ENCODE peak calls at places on chromosomes 13 and 19, in six cellular contexts. I is tibial nerve, M is H1, E is esophagus muscularis mucosa, F is upper lobe of left lung, D is stomach. A is an unnamed sample.

GRCh38 chr13:21676611-21677021 is 5.7 kb downstream of the FGF9 start:
- DNase-seq in I (no peak), M (no peak), E (no peak), F (peak), D (peak), A (no peak)

GRCh38 chr19:34837262-34837661 is 64.2 kb upstream of the ZNF599 start:
- DNase-seq in I (no peak), M (no peak), E (no peak), F (no peak), D (peak), A (peak)

GRCh38 chr19:33502991-33503790 is 18.4 kb downstream of the PEPD start:
- DNase-seq in I (no peak), M (no peak), E (no peak), F (no peak), D (no peak), A (no peak)

GRCh38 chr13:95530178-95530577 is 22.3 kb upstream of the CLDN10 start:
- DNase-seq in I (no peak), M (no peak), E (no peak), F (peak), D (no peak), A (no peak)

GRCh38 chr13:21674271-21675009 is 3.6 kb downstream of the FGF9 start:
- DNase-seq in I (no peak), M (no peak), E (peak), F (no peak), D (no peak), A (no peak)

GRCh38 chr19:9836021-9836420 is 903 bp downstream of the PIN1 start:
- DNase-seq in I (no peak), M (no peak), E (no peak), F (no peak), D (no peak), A (no peak)

GRCh38 chr13:66612983-66613382 is 617.2 kb downstream of the PCDH9 start:
- DNase-seq in I (no peak), M (no peak), E (no peak), F (no peak), D (no peak), A (no peak)

GRCh38 chr19:58584498-58585441 is 11.6 kb upstream of the MZF1 start:
- DNase-seq in I (no peak), M (no peak), E (no peak), F (no peak), D (no peak), A (peak)

GRCh38 chr19:12913011-12913561 is 6.0 kb downstream of the SYCE2 start:
- DNase-seq in I (peak), M (no peak), E (peak), F (peak), D (peak), A (peak)

GRCh38 chr13:79459906-79460305 is 21.0 kb upstream of the NDFIP2 start:
- DNase-seq in I (no peak), M (no peak), E (no peak), F (no peak), D (no peak), A (no peak)

GRCh38 chr19:17184381-17184841 is 30.7 kb upstream of the USE1 start:
- DNase-seq in I (no peak), M (no peak), E (no peak), F (peak), D (no peak), A (no peak)

GRCh38 chr19:15587663-15588062 is 27.4 kb upstream of the CYP4F8 start:
- DNase-seq in I (peak), M (no peak), E (no peak), F (peak), D (peak), A (no peak)

GRCh38 chr19:53432088-53432661 is 391 bp downstream of the ZNF761 start:
- DNase-seq in I (no peak), M (no peak), E (no peak), F (peak), D (peak), A (peak)

GRCh38 chr13:44903596-44903995 is 85.7 kb downstream of the NUFIP1 start:
- DNase-seq in I (peak), M (no peak), E (peak), F (peak), D (peak), A (peak)

GRCh38 chr13:36282818-36283432 is 14.7 kb downstream of the CCDC169 start:
- DNase-seq in I (no peak), M (no peak), E (no peak), F (no peak), D (no peak), A (no peak)

GRCh38 chr13:29402168-29402621 is 193.3 kb downstream of the SLC7A1 start:
- DNase-seq in I (no peak), M (no peak), E (no peak), F (no peak), D (no peak), A (peak)

GRCh38 chr13:43662976-43663375 is 123.8 kb downstream of the ENOX1 start:
- DNase-seq in I (no peak), M (no peak), E (no peak), F (no peak), D (no peak), A (no peak)

GRCh38 chr13:43664700-43665191 is 122.0 kb downstream of the ENOX1 start:
- DNase-seq in I (no peak), M (no peak), E (no peak), F (no peak), D (peak), A (peak)

GRCh38 chr13:43663474-43664090 is 123.2 kb downstream of the ENOX1 start:
- DNase-seq in I (no peak), M (no peak), E (no peak), F (no peak), D (no peak), A (no peak)

GRCh38 chr13:43666403-43666802 is 120.4 kb downstream of the ENOX1 start:
- DNase-seq in I (no peak), M (no peak), E (no peak), F (no peak), D (no peak), A (no peak)

GRCh38 chr13:43665388-43665787 is 121.4 kb downstream of the ENOX1 start:
- DNase-seq in I (no peak), M (no peak), E (no peak), F (no peak), D (no peak), A (no peak)
- TF ChIP-seq EP300 in I (no peak), M (no peak), E (no peak), F (no peak), D (no peak), A (no peak)

GRCh38 chr13:30673669-30674521 is 56.2 kb downstream of the USPL1 start:
- DNase-seq in I (peak), M (peak), E (peak), F (peak), D (peak), A (peak)
- H3K4me3 ChIP-seq in I (peak), M (peak), E (peak), F (peak), D (peak), A (peak)

GRCh38 chr19:664913-665443 is 2.0 kb upstream of the RNF126 start:
- DNase-seq in I (peak), M (peak), E (no peak), F (peak), D (peak), A (peak)
- TF ChIP-seq EP300 in I (peak), M (no peak), E (no peak), F (no peak), D (no peak), A (no peak)

GRCh38 chr13:71626396-71626795 is 240.6 kb downstream of the DACH1 start:
- DNase-seq in I (no peak), M (no peak), E (no peak), F (no peak), D (no peak), A (no peak)

GRCh38 chr13:71625183-71625582 is 241.8 kb downstream of the DACH1 start:
- DNase-seq in I (no peak), M (no peak), E (no peak), F (no peak), D (no peak), A (no peak)

GRCh38 chr13:71621152-71622124 is 245.6 kb downstream of the DACH1 start:
- DNase-seq in I (no peak), M (no peak), E (no peak), F (no peak), D (no peak), A (no peak)

GRCh38 chr13:71625694-71626093 is 241.3 kb downstream of the DACH1 start:
- DNase-seq in I (no peak), M (no peak), E (no peak), F (no peak), D (no peak), A (no peak)

DNA sequence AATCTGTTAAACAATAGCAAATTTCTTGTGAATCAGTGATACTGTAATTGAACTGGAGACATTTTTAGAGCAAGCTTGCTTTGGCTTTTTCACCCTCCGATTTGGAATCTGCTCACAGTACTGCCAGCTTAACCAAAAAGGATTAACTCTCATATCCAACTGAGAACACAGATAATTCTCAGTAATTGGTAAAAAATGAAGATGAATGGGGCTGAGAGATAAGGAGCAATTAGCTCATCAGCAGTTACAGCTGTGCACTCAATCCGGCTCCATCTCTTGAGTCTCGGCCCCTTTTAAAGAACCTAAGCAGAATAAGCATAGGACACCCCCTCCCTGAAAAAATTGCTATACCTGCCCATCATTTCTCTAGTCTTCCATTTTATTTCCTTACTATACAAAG is 242.4 kb downstream of the DACH1 start:
- DNase-seq in I (no peak), M (no peak), E (no peak), F (no peak), D (no peak), A (no peak)
- H3K4me3 ChIP-seq in I (no peak), M (no peak), E (no peak), F (no peak), D (no peak), A (no peak)

GRCh38 chr19:50325310-50326100 is 3.7 kb downstream of the KCNC3 start:
- DNase-seq in I (no peak), M (peak), E (no peak), F (peak), D (peak), A (no peak)
- TF ChIP-seq EP300 in I (no peak), M (peak), E (no peak), F (no peak), D (no peak), A (no peak)

DNA sequence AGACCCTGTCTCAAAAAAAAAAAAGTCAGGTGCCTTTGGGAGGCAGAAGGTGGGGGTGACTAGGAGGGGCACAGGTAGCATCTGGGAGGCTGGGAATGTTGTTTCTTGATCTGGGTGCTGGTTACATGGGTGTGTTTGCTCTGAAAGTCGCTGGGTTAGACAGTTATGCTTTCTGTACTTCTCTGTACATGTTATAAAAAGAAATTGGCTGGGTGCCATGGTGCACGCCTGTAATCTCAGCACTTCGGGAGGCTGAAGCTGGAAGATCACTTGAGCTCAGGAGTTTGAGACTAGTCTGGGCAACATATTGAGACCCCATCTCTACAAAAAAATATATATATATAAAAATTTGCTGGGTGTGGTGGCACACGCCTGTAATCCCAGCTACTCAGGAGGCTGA is 15.1 kb downstream of the NOSIP start:
- DNase-seq in I (peak), M (no peak), E (no peak), F (peak), D (peak), A (no peak)
- H3K4me3 ChIP-seq in I (no peak), M (no peak), E (no peak), F (no peak), D (no peak), A (no peak)

GRCh38 chr19:2477732-2478191 is 1.8 kb downstream of the GADD45B start:
- DNase-seq in I (no peak), M (no peak), E (no peak), F (peak), D (no peak), A (peak)

GRCh38 chr19:2477141-2477710 is 1.3 kb downstream of the GADD45B start:
- DNase-seq in I (no peak), M (no peak), E (no peak), F (peak), D (peak), A (peak)

GRCh38 chr19:2479556-2480194 is 3.7 kb downstream of the GADD45B start:
- DNase-seq in I (no peak), M (no peak), E (no peak), F (no peak), D (no peak), A (no peak)

GRCh38 chr19:2478324-2478755 is 2.4 kb downstream of the GADD45B start:
- DNase-seq in I (peak), M (no peak), E (no peak), F (peak), D (peak), A (peak)

GRCh38 chr19:2478756-2479555 is 3.0 kb downstream of the GADD45B start:
- DNase-seq in I (peak), M (no peak), E (peak), F (peak), D (peak), A (peak)
- TF ChIP-seq EP300 in I (peak), M (no peak), E (no peak), F (peak), D (no peak), A (no peak)

GRCh38 chr13:32314271-32314967 is 744 bp downstream of the ZAR1L start:
- DNase-seq in I (peak), M (no peak), E (no peak), F (peak), D (peak), A (peak)

GRCh38 chr13:32309312-32309711 is 5.9 kb downstream of the ZAR1L start:
- DNase-seq in I (no peak), M (no peak), E (no peak), F (no peak), D (no peak), A (no peak)

GRCh38 chr13:32311188-32311897 is 3.8 kb downstream of the ZAR1L start:
- DNase-seq in I (no peak), M (no peak), E (no peak), F (no peak), D (no peak), A (no peak)

GRCh38 chr13:32305646-32306045 is 9.5 kb downstream of the ZAR1L start:
- DNase-seq in I (no peak), M (no peak), E (no peak), F (no peak), D (no peak), A (no peak)

DNA sequence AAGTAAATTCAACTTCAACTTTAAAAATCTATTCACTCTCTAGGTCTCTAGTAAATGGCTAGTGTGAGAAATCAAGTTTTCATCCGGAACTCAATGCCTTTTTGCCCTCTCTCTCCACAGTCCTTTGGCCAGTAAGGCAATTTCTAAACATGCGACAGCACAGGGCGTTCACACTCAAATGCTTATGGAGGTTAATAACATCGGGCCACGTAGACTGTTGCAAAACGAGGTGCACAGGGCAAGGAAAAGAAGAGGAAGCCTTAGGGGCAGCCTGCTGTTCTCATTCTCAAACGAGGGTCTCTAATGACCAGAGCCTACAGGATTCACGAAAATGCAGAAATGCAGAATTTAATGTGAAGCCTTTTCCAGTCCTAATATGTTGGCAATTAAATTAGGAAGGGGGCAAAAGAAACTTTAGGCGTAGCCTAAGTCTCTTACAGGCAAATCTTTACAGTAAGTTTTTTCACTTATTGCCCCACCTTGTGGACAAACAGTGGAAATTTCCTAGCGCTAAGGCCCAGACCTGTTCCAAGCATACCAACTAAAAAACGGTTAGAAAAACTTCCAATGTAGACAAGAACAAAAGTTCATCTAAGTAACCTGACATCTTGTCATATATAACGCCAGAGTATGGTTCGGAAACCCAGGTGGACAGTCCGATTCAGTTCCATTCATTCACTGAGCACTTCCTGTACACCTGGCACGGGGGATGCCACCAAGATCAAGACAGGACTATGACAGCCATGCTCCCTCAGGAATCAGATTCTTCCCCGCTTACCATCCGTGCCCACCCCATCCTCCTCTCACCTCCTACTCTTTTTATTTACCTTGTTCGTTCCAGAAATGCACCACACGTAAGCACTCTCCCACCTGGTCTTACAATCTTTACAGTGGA is 5.1 kb downstream of the ZAR1L start:
- DNase-seq in I (no peak), M (no peak), E (no peak), F (peak), D (no peak), A (no peak)
- H3K4me3 ChIP-seq in I (no peak), M (no peak), E (peak), F (peak), D (peak), A (peak)

DNA sequence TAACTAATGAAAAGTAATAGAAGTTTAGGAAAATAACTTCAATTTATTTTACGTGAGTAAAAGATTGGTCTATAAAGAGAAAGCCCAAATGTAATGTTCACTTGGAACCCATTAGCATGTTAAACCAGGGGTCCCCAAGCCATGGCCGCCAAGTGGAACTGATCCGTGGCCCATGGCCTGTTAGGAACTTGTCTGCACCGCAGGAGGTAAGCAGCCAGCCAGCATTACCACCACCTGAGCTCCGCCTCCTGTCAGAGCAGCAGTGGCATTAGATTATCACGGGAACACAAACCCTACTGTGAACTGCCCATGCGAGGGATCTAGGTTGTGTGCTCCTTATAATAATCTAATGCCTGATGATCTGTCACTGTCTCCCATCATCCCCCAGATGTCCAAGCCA is 818.7 kb upstream of the GPC6 start:
- DNase-seq in I (no peak), M (no peak), E (no peak), F (no peak), D (no peak), A (no peak)
- TF ChIP-seq EP300 in I (no peak), M (no peak), E (no peak), F (no peak), D (no peak), A (no peak)

DNA sequence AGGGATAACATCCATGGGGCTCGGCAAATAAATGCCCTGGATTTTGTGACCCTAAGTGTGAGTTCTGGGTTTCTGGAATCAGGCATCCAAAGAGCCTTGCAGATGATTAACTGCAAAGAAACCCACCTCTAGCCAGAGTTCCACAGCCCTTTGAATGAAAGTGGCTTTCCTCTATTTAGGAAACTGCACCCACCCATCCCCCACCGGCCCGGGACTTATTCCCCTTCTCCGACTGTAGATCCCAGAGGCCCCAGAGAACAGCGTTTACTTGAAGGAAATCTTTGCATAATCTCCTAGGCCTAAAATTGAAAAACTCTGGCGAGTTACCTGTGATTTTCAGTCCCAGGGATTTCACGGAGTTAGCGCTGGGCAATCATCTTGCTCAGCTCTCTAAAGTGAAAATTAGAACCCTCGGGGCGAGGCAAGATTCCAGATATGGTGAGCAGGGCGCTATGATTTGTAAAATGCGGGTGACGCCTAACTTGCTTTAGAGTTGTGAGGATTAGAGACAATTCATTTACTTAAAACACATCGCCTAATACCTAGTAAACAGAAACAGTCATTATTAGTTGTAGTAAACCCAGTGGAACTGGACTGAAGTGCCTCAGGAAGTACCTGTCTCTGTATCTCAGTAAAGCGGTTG is 9.4 kb downstream of the URAD start:
- DNase-seq in I (no peak), M (no peak), E (no peak), F (no peak), D (no peak), A (no peak)
- H3K4me3 ChIP-seq in I (no peak), M (no peak), E (no peak), F (no peak), D (no peak), A (no peak)